ENCODE peak calls at places on chromosomes 2 and 18, in seven cellular contexts. X is prostate gland, G is gastrocnemius medialis, V is heart left ventricle, J is tibial nerve, O is ovary, E is upper lobe of left lung. T is an unnamed sample. For H3K36me3, the result is how much of the 10 kb centered on the place peaks cover.

GRCh38 chr2:203626952-203627681 is 79.3 kb upstream of the CD28 start:
- DNase-seq in V (no peak), E (no peak), J (no peak), O (no peak), G (no peak), X (no peak), T (no peak)

GRCh38 chr2:227378371-227378782 is 729 bp downstream of the TM4SF20 start:
- DNase-seq in V (no peak), G (no peak), O (no peak), J (no peak), E (no peak), X (no peak), T (no peak)

GRCh38 chr18:2894841-2895370 is 48.1 kb downstream of the EMILIN2 start:
- DNase-seq in O (no peak), J (no peak), V (no peak), E (peak), X (no peak), G (no peak), T (no peak)

GRCh38 chr2:7774481-7774880 is 857.3 kb downstream of the RNF144A start:
- DNase-seq in X (no peak), J (no peak), E (no peak), G (no peak), V (no peak), O (no peak), T (no peak)

GRCh38 chr2:191231995-191232394 is 13.2 kb upstream of the MYO1B start:
- DNase-seq in E (no peak), J (no peak), G (no peak), X (no peak), O (no peak), V (no peak), T (no peak)

GRCh38 chr2:210541280-210541902 is 15.0 kb upstream of the CPS1 start:
- DNase-seq in J (no peak), V (no peak), G (no peak), O (no peak), X (no peak), E (no peak), T (no peak)

GRCh38 chr2:30379481-30379880 is 67.6 kb upstream of the LCLAT1 start:
- DNase-seq in G (no peak), E (no peak), X (no peak), V (no peak), O (no peak), J (no peak), T (no peak)

GRCh38 chr18:37489998-37490397 is 75.6 kb downstream of the CELF4 start:
- DNase-seq in G (no peak), J (no peak), O (no peak), V (no peak), X (no peak), E (no peak), T (no peak)

GRCh38 chr2:49129034-49129433 is 25.3 kb downstream of the FSHR start:
- DNase-seq in G (no peak), J (no peak), V (no peak), X (no peak), E (no peak), O (no peak), T (no peak)

GRCh38 chr18:2997429-2997828 is 15.5 kb downstream of the LPIN2 start:
- DNase-seq in V (no peak), E (no peak), O (no peak), G (no peak), X (no peak), J (no peak), T (no peak)

GRCh38 chr2:111704246-111704645 is 179.7 kb downstream of the ANAPC1 start:
- DNase-seq in V (no peak), O (no peak), E (no peak), J (no peak), X (no peak), G (peak), T (no peak)

GRCh38 chr18:77702686-77703085 is 453.0 kb downstream of the GALR1 start:
- DNase-seq in O (no peak), E (no peak), G (no peak), V (no peak), J (no peak), X (peak), T (no peak)

GRCh38 chr2:60569680-60570111 is 16.2 kb upstream of the BCL11A start:
- DNase-seq in E (no peak), O (no peak), V (no peak), G (no peak), X (no peak), J (no peak), T (no peak)

GRCh38 chr18:46040747-46041104 is 31.3 kb downstream of the PSTPIP2 start:
- DNase-seq in X (no peak), O (no peak), E (no peak), G (no peak), V (no peak), J (no peak), T (no peak)

GRCh38 chr18:54215069-54215468 is 9.4 kb downstream of the MBD2 start:
- DNase-seq in X (no peak), O (no peak), V (no peak), J (no peak), G (no peak), E (no peak), T (no peak)

GRCh38 chr2:14524041-14524802 is 108.3 kb upstream of the LRATD1 start:
- DNase-seq in J (no peak), G (no peak), X (no peak), O (no peak), V (no peak), E (no peak), T (no peak)

GRCh38 chr2:1800306-1800705 is 56.0 kb upstream of the PXDN start:
- DNase-seq in V (no peak), O (no peak), G (no peak), X (no peak), E (no peak), J (no peak), T (no peak)

GRCh38 chr2:112151701-112152440 is 13.7 kb downstream of the FBLN7 start:
- DNase-seq in E (no peak), V (no peak), J (no peak), G (no peak), X (no peak), O (peak), T (no peak)

GRCh38 chr2:5766051-5766450 is 73.9 kb downstream of the SOX11 start:
- DNase-seq in J (no peak), E (no peak), V (no peak), G (no peak), O (no peak), X (no peak), T (no peak)

GRCh38 chr2:133247613-133248012 is 320.6 kb downstream of the NCKAP5 start:
- DNase-seq in O (no peak), J (no peak), G (no peak), X (no peak), V (no peak), E (no peak), T (no peak)

GRCh38 chr2:209526541-209526940 is 102.7 kb downstream of the MAP2 start:
- DNase-seq in G (no peak), X (no peak), V (no peak), O (no peak), J (no peak), E (no peak), T (no peak)

GRCh38 chr18:51196811-51197660 is 445 bp downstream of the MEX3C start:
- DNase-seq in O (peak), X (peak), E (peak), V (peak), G (peak), J (no peak), T (peak)

GRCh38 chr2:109264595-109265328 is 135.8 kb downstream of the SH3RF3 start:
- DNase-seq in G (no peak), J (no peak), E (peak), V (no peak), X (no peak), O (peak), T (no peak)

GRCh38 chr2:19857806-19858205 is 44.0 kb downstream of the TTC32 start:
- DNase-seq in X (no peak), O (no peak), V (no peak), J (no peak), E (no peak), G (no peak), T (no peak)

GRCh38 chr2:239498981-239499633 is 98.3 kb upstream of the HDAC4 start:
- DNase-seq in X (no peak), V (peak), E (no peak), G (peak), J (peak), O (peak), T (no peak)

GRCh38 chr2:190679813-190680591 is 31.1 kb downstream of the NAB1 start:
- DNase-seq in X (peak), J (no peak), E (peak), V (peak), O (peak), G (peak), T (peak)

GRCh38 chr2:142223309-142223708 is 92.5 kb upstream of the LRP1B start:
- DNase-seq in V (no peak), J (no peak), G (no peak), X (no peak), O (no peak), E (no peak), T (no peak)

GRCh38 chr2:23238011-23238657 is 146.8 kb upstream of the KLHL29 start:
- DNase-seq in G (no peak), V (no peak), J (no peak), O (no peak), X (no peak), E (no peak), T (no peak)

GRCh38 chr2:134764164-134764563 is 45.4 kb upstream of the TMEM163 start:
- DNase-seq in G (no peak), E (no peak), O (no peak), V (no peak), J (no peak), X (no peak), T (no peak)

DNA sequence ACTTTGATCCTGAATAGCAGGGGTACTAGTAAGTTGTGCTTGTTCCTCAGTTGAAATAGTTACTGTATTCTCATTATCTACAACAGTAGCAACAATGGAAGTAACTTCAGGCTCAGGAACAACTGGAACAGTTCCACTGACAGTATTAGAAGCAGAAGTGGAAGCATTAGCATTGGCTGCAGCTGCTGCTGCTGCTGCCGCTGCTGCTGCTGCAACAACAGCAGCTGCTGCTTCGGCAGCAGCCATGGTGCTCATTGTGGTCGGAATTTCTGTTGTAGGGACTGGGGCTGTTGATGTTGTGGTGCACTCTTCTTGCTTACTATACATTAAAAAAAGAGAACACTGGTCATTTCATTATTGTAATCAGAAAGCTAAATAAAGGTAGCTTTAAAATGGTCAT is 40.8 kb downstream of the PRPF40A start:
- DNase-seq in O (no peak), X (no peak), V (no peak), J (no peak), G (no peak), E (no peak), T (no peak)
- H3K36me3 ChIP-seq in O (under half), X (under half), V (half or more), J (under half), G (under half), E (under half), T (under half)

GRCh38 chr2:178204987-178205386 is 10.7 kb downstream of the OSBPL6 start:
- DNase-seq in V (no peak), X (no peak), E (no peak), G (no peak), O (no peak), J (no peak), T (no peak)

GRCh38 chr2:178208817-178209216 is 14.5 kb downstream of the OSBPL6 start:
- DNase-seq in G (no peak), J (no peak), V (no peak), O (no peak), X (no peak), E (no peak), T (no peak)

GRCh38 chr2:178205853-178206516 is 11.7 kb downstream of the OSBPL6 start:
- DNase-seq in O (no peak), X (no peak), E (no peak), V (no peak), G (no peak), J (no peak), T (no peak)

GRCh38 chr2:178211460-178211859 is 17.1 kb downstream of the OSBPL6 start:
- DNase-seq in G (no peak), J (no peak), V (no peak), X (no peak), O (no peak), E (no peak), T (no peak)

GRCh38 chr2:178208336-178208735 is 14.0 kb downstream of the OSBPL6 start:
- DNase-seq in E (no peak), O (no peak), J (no peak), V (no peak), G (no peak), X (no peak), T (no peak)
- TF ChIP-seq POLR2A in E (no peak), O (no peak), J (no peak), V (no peak), G (no peak), X (no peak), T (no peak)

DNA sequence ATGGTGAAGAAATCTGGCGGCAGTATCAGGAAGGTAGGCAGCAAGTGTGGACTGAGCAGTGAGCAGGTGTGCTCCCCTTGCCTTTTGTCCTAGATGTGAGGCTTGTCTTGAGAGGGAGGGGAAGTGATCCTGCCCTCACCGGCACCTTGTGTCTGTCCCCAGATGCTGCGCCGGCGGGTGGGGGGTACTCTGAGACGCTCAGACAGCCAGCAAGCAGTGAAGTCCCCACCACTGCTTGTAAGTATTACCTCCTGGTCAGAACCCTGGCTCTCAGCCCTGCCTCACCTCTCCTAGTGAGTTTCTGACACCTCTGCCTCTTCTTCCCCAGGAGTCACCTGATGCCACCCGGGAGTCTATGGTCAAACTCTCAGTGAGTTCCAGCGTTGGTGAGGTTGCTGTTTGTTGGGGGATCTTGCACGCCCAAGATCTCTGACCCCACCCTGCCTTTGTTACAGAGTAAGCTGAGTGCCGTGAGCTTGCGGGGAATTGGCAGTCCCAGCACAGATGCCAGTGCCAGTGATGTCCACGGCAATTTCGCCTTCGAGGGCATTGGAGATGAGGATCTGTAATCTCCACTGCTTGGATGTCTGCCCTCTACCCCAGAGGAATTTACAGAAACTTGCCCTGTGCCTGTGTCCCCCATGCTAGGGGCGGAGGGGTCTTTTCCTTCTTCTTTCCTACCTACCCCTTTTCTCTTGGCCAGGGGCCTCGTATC is 4.2 kb downstream of the ZNF513 start:
- DNase-seq in X (no peak), V (no peak), O (no peak), E (no peak), J (no peak), G (no peak), T (no peak)
- H3K36me3 ChIP-seq in X (under half), V (half or more), O (under half), E (half or more), J (under half), G (under half), T (under half)

GRCh38 chr2:160703648-160704585 is 210.3 kb upstream of the RBMS1 start:
- DNase-seq in V (peak), X (no peak), O (no peak), E (peak), J (no peak), G (no peak), T (no peak)

GRCh38 chr2:160700006-160700405 is 206.4 kb upstream of the RBMS1 start:
- DNase-seq in V (no peak), E (no peak), X (no peak), O (no peak), G (no peak), J (no peak), T (no peak)

GRCh38 chr2:160701822-160702221 is 208.2 kb upstream of the RBMS1 start:
- DNase-seq in E (no peak), G (no peak), X (no peak), V (no peak), J (no peak), O (no peak), T (no peak)

GRCh38 chr2:160697817-160698216 is 204.2 kb upstream of the RBMS1 start:
- DNase-seq in E (no peak), J (no peak), V (no peak), G (no peak), O (no peak), X (no peak), T (no peak)

GRCh38 chr2:160700415-160700814 is 206.8 kb upstream of the RBMS1 start:
- DNase-seq in V (no peak), X (no peak), E (no peak), O (no peak), J (no peak), G (no peak), T (no peak)
- TF ChIP-seq POLR2A in V (no peak), X (no peak), E (no peak), O (no peak), J (no peak), G (no peak), T (no peak)

GRCh38 chr2:224870341-224870740 is 154.2 kb upstream of the CCDC195 start:
- DNase-seq in E (no peak), V (no peak), O (no peak), X (no peak), J (no peak), G (no peak), T (no peak)
- H3K36me3 ChIP-seq in E (under half), V (under half), O (under half), X (under half), J (under half), G (under half), T (under half)

GRCh38 chr2:42795871-42796301 is 3.5 kb upstream of the HAAO start:
- DNase-seq in J (no peak), E (no peak), O (no peak), G (no peak), V (peak), X (peak), T (no peak)
- TF ChIP-seq POLR2A in J (no peak), E (no peak), O (no peak), G (no peak), V (no peak), X (no peak), T (no peak)

T was measured in breast epithelium.